ENCODE peak calls at places on chromosomes 6 and 20, in six cellular contexts. W is tibial nerve, G is A549, T is right lobe of liver, F is spleen, N is uterus. A is an unnamed sample.

GRCh38 chr6:76612818-76613452 is 540.5 kb upstream of the IMPG1 start:
- DNase-seq in T (no peak), F (no peak), W (no peak), N (no peak), G (no peak), A (no peak)

GRCh38 chr6:112207773-112208172 is 46.6 kb downstream of the LAMA4 start:
- DNase-seq in N (no peak), F (no peak), T (no peak), G (no peak), W (no peak), A (no peak)

GRCh38 chr20:29085625-29086024 is 2171.8 kb upstream of the DEFB115 start:
- DNase-seq in N (no peak), W (no peak), F (no peak), T (no peak), G (no peak), A (no peak)

GRCh38 chr20:33635341-33635740 is 26.8 kb upstream of the C20orf144 start:
- DNase-seq in W (no peak), T (no peak), G (no peak), N (no peak), F (no peak), A (no peak)

GRCh38 chr20:63060057-63060991 is 53.6 kb upstream of the BHLHE23 start:
- DNase-seq in F (peak), T (peak), W (no peak), G (no peak), N (no peak), A (no peak)

GRCh38 chr20:47318596-47319516 is 37.6 kb downstream of the ZMYND8 start:
- DNase-seq in N (peak), W (peak), T (peak), G (peak), F (peak), A (peak)

GRCh38 chr20:17469631-17470030 is 61.5 kb downstream of the BFSP1 start:
- DNase-seq in G (no peak), N (no peak), W (no peak), T (no peak), F (no peak), A (no peak)

GRCh38 chr6:68139130-68139529 is 496.0 kb upstream of the ADGRB3 start:
- DNase-seq in G (no peak), F (no peak), W (no peak), T (no peak), N (no peak), A (no peak)

GRCh38 chr6:157549468-157549745 is 168.4 kb downstream of the ZDHHC14 start:
- DNase-seq in T (no peak), N (no peak), G (no peak), W (no peak), F (no peak), A (no peak)

GRCh38 chr6:3749991-3750323 is 1.6 kb downstream of the PXDC1 start:
- DNase-seq in T (peak), G (no peak), F (no peak), N (peak), W (peak), A (peak)

GRCh38 chr20:43456809-43457639 is 672 bp upstream of the SRSF6 start:
- DNase-seq in F (peak), W (peak), N (peak), T (peak), G (peak), A (peak)

GRCh38 chr6:85579581-85579980 is 14.1 kb downstream of the SNX14 start:
- DNase-seq in G (no peak), W (no peak), N (no peak), F (no peak), T (peak), A (peak)

GRCh38 chr6:98800866-98801265 is 33.5 kb upstream of the POU3F2 start:
- DNase-seq in W (no peak), T (no peak), G (no peak), F (no peak), N (no peak), A (no peak)

GRCh38 chr6:38906582-38906981 is 142.0 kb upstream of the GLP1R start:
- DNase-seq in W (no peak), F (no peak), N (no peak), T (no peak), G (no peak), A (no peak)

GRCh38 chr6:33384581-33385020 is 7.0 kb upstream of the KIFC1 start:
- DNase-seq in N (no peak), T (no peak), G (peak), F (no peak), W (no peak), A (no peak)

GRCh38 chr6:170152989-170153388 is 137.9 kb downstream of the DLL1 start:
- DNase-seq in T (peak), G (no peak), W (no peak), N (no peak), F (no peak), A (peak)

GRCh38 chr6:54274383-54274782 is 33.9 kb upstream of the TINAG start:
- DNase-seq in N (no peak), G (no peak), T (no peak), F (no peak), W (no peak), A (no peak)

GRCh38 chr20:40497781-40498691 is 191.0 kb downstream of the MAFB start:
- DNase-seq in W (peak), N (no peak), T (peak), G (no peak), F (peak), A (no peak)

GRCh38 chr6:71349395-71349794 is 60.8 kb downstream of the OGFRL1 start:
- DNase-seq in G (peak), W (no peak), F (no peak), T (no peak), N (no peak), A (no peak)

GRCh38 chr6:111173946-111174345 is 86.6 kb downstream of the SLC16A10 start:
- DNase-seq in N (no peak), T (no peak), F (no peak), W (no peak), G (no peak), A (no peak)

GRCh38 chr6:127288705-127289104 is 22.0 kb downstream of the RNF146 start:
- DNase-seq in F (no peak), W (no peak), N (no peak), G (no peak), T (no peak), A (no peak)

GRCh38 chr6:27679308-27679967 is 206.5 kb upstream of the ZNF184 start:
- DNase-seq in W (no peak), T (no peak), G (no peak), N (no peak), F (no peak), A (no peak)

GRCh38 chr6:138847884-138848283 is 52.0 kb downstream of the ECT2L start:
- DNase-seq in T (no peak), W (no peak), N (no peak), G (no peak), F (no peak), A (no peak)

GRCh38 chr20:35001596-35002362 is 46.1 kb downstream of the MYH7B start:
- DNase-seq in N (no peak), W (no peak), G (no peak), F (peak), T (peak), A (no peak)
- TF ChIP-seq CTCF in N (no peak), W (no peak), G (peak), F (no peak), T (no peak), A (no peak)

DNA sequence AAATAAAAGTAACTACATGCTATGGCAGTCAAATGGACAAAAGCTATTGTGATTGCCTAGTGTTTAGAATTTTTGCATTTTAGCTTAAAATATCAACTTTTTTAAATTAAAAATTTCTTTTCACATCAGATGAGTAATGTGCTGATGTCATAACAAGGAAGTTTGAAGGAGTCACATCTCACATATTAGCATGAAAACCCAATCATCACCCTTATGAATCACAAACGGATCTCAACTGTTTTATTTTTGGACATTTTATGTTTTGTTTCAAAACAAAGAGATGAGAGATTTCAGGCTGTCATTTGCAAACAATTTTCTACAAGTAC is 53.6 kb upstream of the TRERF1 start:
- DNase-seq in W (no peak), F (no peak), T (no peak), G (peak), N (no peak), A (no peak)
- H3K27ac ChIP-seq in W (no peak), F (no peak), T (no peak), G (peak), N (no peak), A (no peak)

GRCh38 chr20:19241440-19241839 is 29.0 kb downstream of the SLC24A3 start:
- DNase-seq in W (no peak), G (no peak), T (no peak), N (no peak), F (no peak), A (no peak)

GRCh38 chr20:19233025-19233794 is 20.8 kb downstream of the SLC24A3 start:
- DNase-seq in T (no peak), W (no peak), G (no peak), F (no peak), N (peak), A (no peak)

GRCh38 chr20:19231359-19232035 is 19.1 kb downstream of the SLC24A3 start:
- DNase-seq in F (no peak), T (no peak), G (no peak), W (no peak), N (peak), A (peak)

DNA sequence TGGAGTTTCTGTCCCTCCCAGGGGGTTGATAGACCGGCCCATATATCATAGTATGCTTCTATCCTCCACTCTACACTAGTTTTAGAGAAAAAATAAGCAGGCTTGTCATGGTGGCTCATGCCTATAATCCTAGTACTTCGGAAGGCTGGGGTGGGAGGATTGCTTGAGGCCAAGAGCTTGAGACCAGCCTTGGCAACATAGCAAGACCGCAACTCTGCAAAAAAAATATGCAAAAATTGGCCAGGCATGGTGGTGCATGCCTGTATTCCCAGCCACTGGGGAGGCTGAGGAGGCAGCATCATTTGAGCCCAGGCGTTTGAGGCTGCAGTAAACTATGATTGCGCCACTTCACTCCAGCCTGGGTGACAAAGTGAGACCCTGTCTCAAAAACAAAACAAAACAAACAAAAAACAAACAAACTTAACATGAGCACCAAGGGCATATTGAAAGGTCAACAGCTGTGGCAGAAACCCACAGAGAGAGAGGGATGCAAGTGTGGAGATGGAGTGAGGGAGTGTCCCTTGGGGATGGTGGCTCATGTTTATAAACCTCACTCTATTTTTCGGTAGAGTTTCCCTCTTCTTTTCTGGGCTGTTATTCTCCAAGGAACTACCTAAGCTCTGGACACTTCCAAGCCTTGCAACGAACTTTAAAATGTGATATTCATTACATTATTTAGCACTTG is 24.1 kb downstream of the SLC24A3 start:
- DNase-seq in G (no peak), T (no peak), F (no peak), W (no peak), N (no peak), A (no peak)
- TF ChIP-seq POLR2A in G (no peak), T (no peak), F (no peak), W (no peak), N (no peak), A (no peak)

GRCh38 chr20:36210561-36210960 is 25.7 kb upstream of the AAR2 start:
- DNase-seq in T (no peak), F (no peak), G (no peak), N (no peak), W (no peak), A (no peak)
- TF ChIP-seq CTCF in T (no peak), F (no peak), G (no peak), N (no peak), W (no peak), A (no peak)

GRCh38 chr6:106255306-106255705 is 70.3 kb downstream of the ATG5 start:
- DNase-seq in W (no peak), F (no peak), G (no peak), N (no peak), T (no peak), A (no peak)

GRCh38 chr6:106253194-106253593 is 72.4 kb downstream of the ATG5 start:
- DNase-seq in G (peak), F (no peak), N (no peak), W (no peak), T (no peak), A (no peak)

GRCh38 chr6:106256201-106256968 is 69.2 kb downstream of the ATG5 start:
- DNase-seq in G (peak), T (no peak), N (no peak), F (no peak), W (no peak), A (no peak)

GRCh38 chr6:106254636-106255035 is 70.9 kb downstream of the ATG5 start:
- DNase-seq in W (no peak), F (no peak), T (no peak), N (no peak), G (no peak), A (peak)

DNA sequence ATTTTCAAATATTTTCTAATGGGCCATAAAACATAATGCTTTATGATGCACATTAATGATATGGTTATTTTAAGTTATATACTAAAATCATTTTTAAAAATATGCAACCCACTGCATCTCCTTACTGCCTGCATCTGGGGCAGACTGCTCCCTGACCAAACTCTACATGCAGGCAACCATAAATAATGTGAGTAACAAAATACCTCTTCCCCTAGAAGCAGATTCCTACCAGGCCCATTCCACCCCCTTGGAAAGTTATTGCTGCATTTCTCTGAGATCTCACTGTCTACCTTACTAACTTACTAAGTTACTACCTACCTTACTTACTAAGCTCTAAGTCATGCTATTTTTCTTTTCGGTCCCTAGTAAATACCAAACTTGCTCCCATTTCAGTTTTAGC is 71.8 kb downstream of the ATG5 start:
- DNase-seq in T (no peak), G (no peak), F (no peak), W (no peak), N (no peak), A (no peak)
- H3K27ac ChIP-seq in T (no peak), G (peak), F (no peak), W (no peak), N (no peak), A (no peak)

GRCh38 chr6:7312616-7313504 is at the start of gene SSR1:
- DNase-seq in G (peak), F (peak), T (peak), N (peak), W (peak), A (peak)
- TF ChIP-seq POLR2A in G (peak), F (no peak), T (peak), N (peak), W (peak), A (peak)

GRCh38 chr6:30721198-30722024 is 1.3 kb downstream of the TUBB start:
- DNase-seq in T (peak), G (peak), N (peak), F (peak), W (peak), A (peak)
- TF ChIP-seq CTCF in T (peak), G (no peak), N (peak), F (peak), W (peak), A (no peak)

A was measured in thyroid gland.